ENCODE peak calls at places on chromosomes 1 and 21, in ten cellular contexts. P, A, U, M, B, V, S, W, Z and I are unnamed samples.

GRCh38 chr1:170853867-170854266 is 81.5 kb upstream of the MROH9 start:
- DNase-seq in P (no peak), A (no peak), U (no peak), M (no peak), B (no peak), V (no peak), S (no peak), W (no peak), Z (no peak), I (no peak)

GRCh38 chr1:228060458-228061190 is 21.9 kb upstream of the ARF1 start:
- DNase-seq in P (peak), A (no peak), U (no peak), M (no peak), B (no peak), V (peak), S (no peak), W (peak), Z (no peak), I (peak)

GRCh38 chr1:185996211-185996610 is 262.0 kb downstream of the HMCN1 start:
- DNase-seq in P (no peak), A (no peak), U (no peak), M (no peak), B (no peak), V (no peak), S (peak), W (no peak), Z (no peak), I (peak)

GRCh38 chr21:42682661-42683060 is 29.2 kb downstream of the PDE9A start:
- DNase-seq in P (no peak), A (no peak), U (no peak), M (no peak), B (no peak), V (no peak), S (no peak), W (no peak), Z (no peak), I (no peak)

GRCh38 chr1:104804147-104804546 is 1054.4 kb downstream of the AMY1C start:
- DNase-seq in P (no peak), A (no peak), U (no peak), M (no peak), B (no peak), V (no peak), S (no peak), W (no peak), Z (no peak), I (no peak)

GRCh38 chr1:169003864-169004516 is 102.5 kb upstream of the ATP1B1 start:
- DNase-seq in P (no peak), A (no peak), U (no peak), M (no peak), B (no peak), V (no peak), S (peak), W (no peak), Z (no peak), I (peak)

GRCh38 chr1:27589841-27590426 is 14.0 kb downstream of the AHDC1 start:
- DNase-seq in P (no peak), A (no peak), U (no peak), M (no peak), B (no peak), V (no peak), S (peak), W (no peak), Z (no peak), I (peak)

GRCh38 chr1:13725714-13726175 is 25.8 kb downstream of the PRDM2 start:
- DNase-seq in P (peak), A (peak), U (peak), M (peak), B (no peak), V (peak), S (peak), W (peak), Z (peak), I (peak)

GRCh38 chr1:47708658-47709301 is 270.9 kb downstream of the FOXD2 start:
- DNase-seq in P (no peak), A (peak), U (no peak), M (no peak), B (no peak), V (no peak), S (no peak), W (no peak), Z (no peak), I (peak)

GRCh38 chr21:45794040-45794439 is 150.5 kb downstream of the PCBP3 start:
- DNase-seq in P (peak), A (no peak), U (no peak), M (no peak), B (no peak), V (no peak), S (peak), W (no peak), Z (no peak), I (no peak)

GRCh38 chr21:31283025-31283424 is 61.0 kb downstream of the TIAM1 start:
- DNase-seq in P (no peak), A (no peak), U (peak), M (no peak), B (peak), V (no peak), S (no peak), W (no peak), Z (no peak), I (no peak)

GRCh38 chr1:183178490-183178889 is 7.6 kb upstream of the LAMC2 start:
- DNase-seq in P (no peak), A (no peak), U (no peak), M (no peak), B (no peak), V (no peak), S (no peak), W (no peak), Z (no peak), I (no peak)

GRCh38 chr1:2384941-2385481 is 6.3 kb downstream of the MORN1 start:
- DNase-seq in P (no peak), A (peak), U (no peak), M (no peak), B (no peak), V (no peak), S (no peak), W (no peak), Z (no peak), I (no peak)

GRCh38 chr1:16248603-16249534 is 11.9 kb upstream of the CPLANE2 start:
- DNase-seq in P (peak), A (peak), U (no peak), M (peak), B (no peak), V (peak), S (peak), W (peak), Z (no peak), I (peak)